ENCODE peak calls at places on chromosomes 16 and 17, in six cellular contexts. Q is naive thymus-derived CD4-positive, alpha-beta T cell; T is Panc1; Z is A549; K is CD8-positive, alpha-beta T cell; L is IMR-90. M is an unnamed sample.

GRCh38 chr17:38667099-38667786 is 7.5 kb downstream of the EPOP start:
- DNase-seq in Q (no peak), T (peak; percentile 81), Z (peak; percentile 89), K (peak; percentile 72), L (peak; percentile 70), M (peak; percentile 84)

GRCh38 chr17:74972107-74972972 is at the start of gene HID1:
- DNase-seq in Q (peak; percentile 76), T (no peak), Z (peak; percentile 88), K (peak; percentile 90), L (no peak), M (peak; percentile 93)

GRCh38 chr17:8003594-8004181 is 1.3 kb downstream of the GUCY2D start:
- DNase-seq in Q (no peak), T (no peak), Z (no peak), K (no peak), L (no peak), M (peak; percentile 31)

GRCh38 chr17:15446036-15446435 is 21.4 kb downstream of the CDRT4 start:
- DNase-seq in Q (no peak), T (no peak), Z (no peak), K (no peak), L (no peak), M (no peak)

GRCh38 chr17:2937331-2938003 is 125.9 kb downstream of the OR1D5 start:
- DNase-seq in Q (no peak), T (no peak), Z (no peak), K (no peak), L (peak; percentile 36), M (no peak)

GRCh38 chr17:81733507-81734404 is 21.7 kb downstream of the SLC25A10 start:
- DNase-seq in Q (no peak), T (no peak), Z (peak; percentile 100), K (peak; percentile 72), L (peak; percentile 55), M (peak; percentile 93)

GRCh38 chr16:22326771-22327445 is 29.7 kb downstream of the POLR3E start:
- DNase-seq in Q (no peak), T (no peak), Z (no peak), K (peak; percentile 36), L (no peak), M (no peak)

GRCh38 chr17:61862105-61862574 is 1.2 kb downstream of the BRIP1 start:
- DNase-seq in Q (no peak), T (no peak), Z (no peak), K (no peak), L (peak; percentile 42), M (no peak)

GRCh38 chr17:78362671-78363070 is 2.8 kb upstream of the SOCS3 start:
- DNase-seq in Q (no peak), T (no peak), Z (no peak), K (no peak), L (no peak), M (no peak)

GRCh38 chr16:66604376-66605176 is at the start of gene CMTM3:
- DNase-seq in Q (peak; percentile 57), T (no peak), Z (peak; percentile 67), K (peak; percentile 84), L (peak; percentile 45), M (peak; percentile 88)

GRCh38 chr17:27868565-27868964 is 24.6 kb downstream of the LYRM9 start:
- DNase-seq in Q (no peak), T (no peak), Z (no peak), K (no peak), L (no peak), M (no peak)

GRCh38 chr16:50396770-50397525 is 28.2 kb upstream of the BRD7 start:
- DNase-seq in Q (no peak), T (no peak), Z (peak; percentile 38), K (peak; percentile 9), L (peak; percentile 36), M (no peak)

GRCh38 chr17:30954046-30954805 is 16.6 kb upstream of the RNF135 start:
- DNase-seq in Q (no peak), T (no peak), Z (no peak), K (no peak), L (peak; percentile 24), M (no peak)

GRCh38 chr17:77423589-77424451 is 283.1 kb downstream of the SEC14L1 start:
- DNase-seq in Q (no peak), T (peak; percentile 69), Z (no peak), K (no peak), L (peak; percentile 98), M (no peak)

GRCh38 chr16:87076950-87077749 is 240.0 kb downstream of the C16orf95 start:
- DNase-seq in Q (no peak), T (no peak), Z (peak; percentile 26), K (peak; percentile 42), L (peak; percentile 55), M (peak; percentile 80)

GRCh38 chr17:34386925-34387550 is 24.0 kb upstream of the CCL1 start:
- DNase-seq in Q (no peak), T (no peak), Z (no peak), K (no peak), L (peak; percentile 46), M (peak; percentile 47)

GRCh38 chr16:52070341-52071057 is 476.4 kb downstream of the TOX3 start:
- DNase-seq in Q (no peak), T (no peak), Z (no peak), K (no peak), L (no peak), M (no peak)

GRCh38 chr16:23974223-23974622 is 138.4 kb downstream of the PRKCB start:
- DNase-seq in Q (no peak), T (no peak), Z (no peak), K (no peak), L (no peak), M (no peak)

GRCh38 chr16:51807551-51807950 is 656.5 kb upstream of the SALL1 start:
- DNase-seq in Q (no peak), T (no peak), Z (no peak), K (no peak), L (no peak), M (no peak)

GRCh38 chr17:64160378-64160777 is 30.4 kb upstream of the ERN1 start:
- DNase-seq in Q (no peak), T (no peak), Z (no peak), K (no peak), L (no peak), M (no peak)

GRCh38 chr16:28110074-28110473 is 46.6 kb upstream of the GSG1L start:
- DNase-seq in Q (no peak), T (no peak), Z (no peak), K (no peak), L (peak; percentile 79), M (peak; percentile 48)

GRCh38 chr16:73092236-73092781 is 44.4 kb upstream of the ZFHX3 start:
- DNase-seq in Q (no peak), T (no peak), Z (no peak), K (no peak), L (no peak), M (no peak)

GRCh38 chr17:15480209-15480608 is 12.8 kb upstream of the CDRT4 start:
- DNase-seq in Q (no peak), T (no peak), Z (no peak), K (no peak), L (no peak), M (no peak)

GRCh38 chr17:63702223-63702577 is 2.3 kb upstream of the LIMD2 start:
- DNase-seq in Q (peak; percentile 68), T (no peak), Z (no peak), K (peak; percentile 85), L (no peak), M (peak; percentile 94)

GRCh38 chr17:36112572-36112971 is 8.9 kb downstream of the CCL4 start:
- DNase-seq in Q (no peak), T (no peak), Z (no peak), K (no peak), L (no peak), M (no peak)

GRCh38 chr16:26005336-26005735 is 313.6 kb downstream of the HS3ST4 start:
- DNase-seq in Q (no peak), T (no peak), Z (no peak), K (no peak), L (no peak), M (no peak)

GRCh38 chr16:83420206-83420760 is 387.5 kb upstream of the HSBP1 start:
- DNase-seq in Q (no peak), T (no peak), Z (no peak), K (no peak), L (peak; percentile 47), M (no peak)

DNA sequence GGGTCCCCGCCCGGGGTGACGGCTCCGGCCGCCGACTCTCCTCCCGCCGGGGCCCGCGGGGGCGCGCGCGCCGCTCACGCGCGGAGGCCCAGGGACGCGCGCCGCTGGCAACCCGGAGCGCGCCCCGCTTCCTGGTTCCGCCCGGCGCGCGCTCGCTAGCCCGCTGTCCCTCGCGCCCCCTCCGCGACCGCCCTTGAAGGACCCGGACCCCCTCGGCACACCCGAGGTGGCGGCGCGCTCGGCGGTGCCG is at the start of gene STAT5B:
- DNase-seq in Q (no peak), T (no peak), Z (peak; percentile 83), K (peak; percentile 84), L (peak; percentile 55), M (peak; percentile 95)
- H3K4me1 ChIP-seq in Q (peaks cover 32% of the 10 kb centered on the region), T (peaks cover 25% of the 10 kb centered on the region), Z (peaks cover 34% of the 10 kb centered on the region), K (peaks cover 48% of the 10 kb centered on the region), L (peaks cover 3% of the 10 kb centered on the region), M (peaks cover 48% of the 10 kb centered on the region)

GRCh38 chr16:75003931-75004330 is 5.1 kb downstream of the ZNRF1 start:
- DNase-seq in Q (no peak), T (no peak), Z (no peak), K (no peak), L (no peak), M (no peak)

GRCh38 chr16:75007443-75007842 is 8.6 kb downstream of the ZNRF1 start:
- DNase-seq in Q (no peak), T (no peak), Z (no peak), K (no peak), L (no peak), M (no peak)

GRCh38 chr16:75002474-75002873 is 3.6 kb downstream of the ZNRF1 start:
- DNase-seq in Q (no peak), T (no peak), Z (no peak), K (no peak), L (no peak), M (no peak)

GRCh38 chr16:75005697-75006096 is 6.9 kb downstream of the ZNRF1 start:
- DNase-seq in Q (no peak), T (no peak), Z (no peak), K (no peak), L (no peak), M (no peak)

GRCh38 chr16:75004460-75004859 is 5.6 kb downstream of the ZNRF1 start:
- DNase-seq in Q (no peak), T (no peak), Z (no peak), K (no peak), L (no peak), M (no peak)
- H3K4me1 ChIP-seq in Q (peaks cover 5% of the 10 kb centered on the region), T (peaks cover 23% of the 10 kb centered on the region), Z (peaks cover 16% of the 10 kb centered on the region), K (peaks cover 13% of the 10 kb centered on the region), L (peaks cover 10% of the 10 kb centered on the region), M (peaks cover 34% of the 10 kb centered on the region)

GRCh38 chr16:17467923-17468540 is 2.7 kb downstream of the XYLT1 start:
- DNase-seq in Q (no peak), T (no peak), Z (peak; percentile 26), K (peak; percentile 69), L (peak; percentile 69), M (peak; percentile 81)
- H3K4me1 ChIP-seq in Q (peaks cover 20% of the 10 kb centered on the region), T (peaks cover 7% of the 10 kb centered on the region), Z (peaks cover 12% of the 10 kb centered on the region), K (peaks cover 32% of the 10 kb centered on the region), L (peaks cover 13% of the 10 kb centered on the region), M (peaks cover 25% of the 10 kb centered on the region)

DNA sequence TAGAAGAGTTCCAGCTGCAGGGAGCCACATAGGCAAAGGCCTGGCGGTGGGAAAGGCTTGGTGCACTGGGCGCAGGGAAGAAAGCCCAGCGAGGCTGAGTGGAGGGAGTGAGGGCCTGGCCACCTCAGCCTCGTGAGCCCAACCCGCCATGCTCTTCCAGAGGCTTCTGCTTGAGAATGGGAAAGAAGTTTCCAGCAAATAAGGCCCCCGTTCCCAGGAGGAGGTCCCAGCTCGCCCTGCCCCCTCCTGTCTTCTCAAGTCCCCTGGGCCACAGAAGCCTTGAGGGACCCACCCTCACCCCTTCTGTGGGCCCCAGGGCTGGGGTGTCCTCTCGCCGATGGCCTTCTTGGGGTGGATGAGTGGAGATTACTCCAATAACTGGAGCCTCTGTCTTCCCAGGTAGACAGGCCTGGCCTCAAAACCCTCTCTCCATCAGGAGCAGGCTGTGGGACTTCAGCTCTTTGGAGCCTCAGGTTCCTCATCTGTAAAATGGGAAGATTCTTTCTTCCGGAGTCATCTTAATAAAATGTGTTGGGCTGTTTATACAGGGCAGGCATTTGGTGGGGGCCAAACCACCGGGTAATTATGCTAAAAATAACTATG is 933 bp upstream of the SNN start:
- DNase-seq in Q (no peak), T (no peak), Z (no peak), K (no peak), L (no peak), M (peak; percentile 80)
- H3K4me1 ChIP-seq in Q (peaks cover 29% of the 10 kb centered on the region), T (peaks cover 6% of the 10 kb centered on the region), Z (peaks cover 24% of the 10 kb centered on the region), K (peaks cover 85% of the 10 kb centered on the region), L (peaks cover 7% of the 10 kb centered on the region), M (peaks cover 66% of the 10 kb centered on the region)

M was measured in spleen.